ENCODE peak calls at places on chromosomes 16 and 17, in ten cellular contexts. Z is stimulated activated CD4-positive, alpha-beta T cell treated with anti-CD3 and anti-CD28 coated beads, Interleukin-12 subunit alpha, Interleukin-12 subunit beta, amount 100 ng/mL, for 24 hours; T is cerebellar nuclear complex; V is GM19239; L is T-helper 2 cell; A is nucleus accumbens; P is AML-193; Y is activated T-helper 9 cell treated with anti-CD3 and anti-CD28 coated beads, Interleukin-2, amount 50 U/mL, for 16 hours; W is HCEC 1CT; I is heart right ventricle. C is an unnamed sample.
A peak's percentile ranks its signal among the peaks of the same experiment; 100 is the strongest.

GRCh38 chr17:17495448-17496188 is 577 bp downstream of the RASD1 start:
- DNase-seq in Z (no peak), T (no peak), V (no peak), L (no peak), A (no peak), P (no peak), Y (no peak), W (no peak), I (no peak), C (peak; percentile 52)

GRCh38 chr16:23729503-23730424 is 16.7 kb upstream of the ERN2 start:
- DNase-seq in Z (no peak), T (no peak), V (no peak), L (no peak), A (no peak), P (peak; percentile 7), Y (no peak), W (peak; percentile 35), I (no peak), C (peak; percentile 64)

GRCh38 chr16:56880685-56881084 is 15.7 kb downstream of the SLC12A3 start:
- DNase-seq in Z (no peak), T (no peak), V (no peak), L (no peak), A (no peak), P (no peak), Y (no peak), W (no peak), I (no peak), C (no peak)

GRCh38 chr16:87582221-87582965 is 19.9 kb upstream of the JPH3 start:
- DNase-seq in Z (no peak), T (no peak), V (no peak), L (no peak), A (no peak), P (no peak), Y (no peak), W (peak; percentile 30), I (peak; percentile 66), C (peak; percentile 86)

GRCh38 chr16:67874147-67874771 is 1.4 kb downstream of the EDC4 start:
- DNase-seq in Z (no peak), T (no peak), V (no peak), L (no peak), A (no peak), P (no peak), Y (no peak), W (no peak), I (no peak), C (no peak)

GRCh38 chr17:68057531-68057952 is 22.0 kb downstream of the KPNA2 start:
- DNase-seq in Z (no peak), T (no peak), V (no peak), L (no peak), A (no peak), P (peak; percentile 58), Y (peak; percentile 11), W (peak; percentile 57), I (no peak), C (no peak)

GRCh38 chr16:65224471-65224870 is 102.6 kb upstream of the CDH11 start:
- DNase-seq in Z (no peak), T (no peak), V (no peak), L (no peak), A (no peak), P (no peak), Y (no peak), W (no peak), I (no peak), C (no peak)

GRCh38 chr17:545156-545555 is 169.5 kb downstream of the VPS53 start:
- DNase-seq in Z (no peak), T (no peak), V (no peak), L (no peak), A (no peak), P (no peak), Y (no peak), W (no peak), I (no peak), C (no peak)

GRCh38 chr17:57751348-57751970 is 6.4 kb upstream of the CCDC182 start:
- DNase-seq in Z (no peak), T (no peak), V (no peak), L (no peak), A (no peak), P (peak; percentile 59), Y (no peak), W (no peak), I (no peak), C (no peak)

GRCh38 chr17:43169561-43170139 is 1.4 kb upstream of the NBR1 start:
- DNase-seq in Z (no peak), T (no peak), V (no peak), L (no peak), A (no peak), P (no peak), Y (no peak), W (peak; percentile 31), I (peak; percentile 27), C (peak; percentile 68)

GRCh38 chr17:34673516-34673915 is 94.1 kb downstream of the TMEM132E start:
- DNase-seq in Z (no peak), T (peak; percentile 72), V (no peak), L (no peak), A (no peak), P (no peak), Y (no peak), W (no peak), I (no peak), C (no peak)

C was measured in foreskin fibroblast.